ENCODE peak calls at places on chromosomes 11 and 22, in ten cellular contexts. R is PC-3, L is left ventricle myocardium inferior, K is esophagus squamous epithelium, G is pancreas, U is breast epithelium, Z is tibial artery, Y is tibial nerve, T is right atrium auricular region, A is fibroblast of lung. E is an unnamed sample.

GRCh38 chr11:34594603-34595002 is 26.3 kb upstream of the EHF start:
- DNase-seq in Y (no peak), U (no peak), L (no peak), G (no peak), R (peak), T (no peak), Z (no peak), K (no peak), A (no peak), E (no peak)

GRCh38 chr11:4890279-4890678 is 8.6 kb downstream of the OR51T1 start:
- DNase-seq in U (no peak), Y (no peak), T (no peak), Z (no peak), L (no peak), A (peak), R (no peak), K (no peak), G (no peak), E (no peak)

GRCh38 chr11:65425105-65425970 is 2.7 kb downstream of the NEAT1 start:
- DNase-seq in U (peak), Z (peak), Y (peak), T (peak), R (peak), L (peak), G (no peak), A (peak), K (no peak), E (no peak)

GRCh38 chr22:28989035-28989464 is 72.6 kb downstream of the C22orf31 start:
- DNase-seq in T (no peak), K (no peak), Y (no peak), G (no peak), R (peak), L (no peak), A (peak), U (no peak), Z (no peak), E (peak)

GRCh38 chr11:8671242-8671641 is 11.2 kb downstream of the TRIM66 start:
- DNase-seq in L (peak), A (peak), Y (peak), U (no peak), T (peak), K (no peak), R (peak), Z (peak), G (no peak), E (peak)

GRCh38 chr11:34558211-34558610 is 44.6 kb upstream of the ELF5 start:
- DNase-seq in U (no peak), Y (no peak), T (no peak), A (peak), K (no peak), G (no peak), L (no peak), R (peak), Z (no peak), E (no peak)

GRCh38 chr11:112297248-112297866 is 36.7 kb upstream of the PLET1 start:
- DNase-seq in T (no peak), L (no peak), G (no peak), U (no peak), K (no peak), Y (no peak), Z (no peak), A (no peak), R (no peak), E (no peak)

GRCh38 chr11:21465203-21465602 is 727.7 kb upstream of the ANO5 start:
- DNase-seq in Y (no peak), Z (no peak), L (no peak), G (no peak), K (no peak), T (no peak), U (no peak), A (no peak), R (no peak), E (no peak)

GRCh38 chr11:45646275-45646970 is 19.0 kb downstream of the CHST1 start:
- DNase-seq in Y (no peak), A (no peak), U (no peak), Z (no peak), K (no peak), T (no peak), G (no peak), R (peak), L (no peak), E (no peak)

GRCh38 chr22:18954941-18955571 is 19.0 kb upstream of the PRODH start:
- DNase-seq in A (no peak), L (no peak), G (peak), K (no peak), U (peak), Z (peak), T (no peak), R (no peak), Y (no peak), E (no peak)

GRCh38 chr11:96155627-96156378 is 187.2 kb downstream of the MAML2 start:
- DNase-seq in Y (peak), L (peak), K (no peak), Z (peak), A (peak), G (peak), R (peak), T (peak), U (no peak), E (no peak)

GRCh38 chr11:62889484-62890437 is 9.1 kb downstream of the SLC3A2 start:
- DNase-seq in R (peak), L (no peak), Y (no peak), A (no peak), G (no peak), U (no peak), Z (no peak), T (no peak), K (no peak), E (no peak)

GRCh38 chr11:59573216-59573615 is 42.4 kb downstream of the OSBP start:
- DNase-seq in A (peak), K (no peak), Z (no peak), Y (no peak), R (peak), L (no peak), T (no peak), U (no peak), G (no peak), E (no peak)

GRCh38 chr11:87359401-87359800 is 321.7 kb downstream of the TMEM135 start:
- DNase-seq in G (no peak), A (no peak), T (no peak), R (peak), Y (no peak), U (no peak), K (no peak), Z (no peak), L (no peak), E (no peak)

GRCh38 chr11:33773399-33774355 is 643 bp downstream of the FBXO3 start:
- DNase-seq in U (no peak), G (no peak), Y (no peak), Z (peak), A (peak), L (no peak), R (no peak), T (no peak), K (no peak), E (no peak)

GRCh38 chr11:83220279-83220678 is 26.8 kb downstream of the ANKRD42 start:
- DNase-seq in R (peak), K (no peak), T (no peak), L (no peak), U (no peak), A (peak), Y (no peak), Z (no peak), G (no peak), E (no peak)

GRCh38 chr22:21108379-21109115 is 62.8 kb downstream of the LRRC74B start:
- DNase-seq in Y (no peak), Z (no peak), R (peak), A (no peak), T (no peak), L (no peak), G (no peak), K (no peak), U (no peak), E (no peak)

GRCh38 chr22:17190702-17191101 is 28.5 kb downstream of the ADA2 start:
- DNase-seq in T (no peak), U (no peak), G (no peak), K (no peak), R (no peak), L (no peak), Z (no peak), Y (no peak), A (no peak), E (no peak)

GRCh38 chr11:34214961-34215805 is 109.8 kb downstream of the NAT10 start:
- DNase-seq in R (peak), U (no peak), G (no peak), Z (no peak), K (no peak), L (no peak), A (peak), Y (no peak), T (no peak), E (no peak)

GRCh38 chr11:77126861-77127673 is 979 bp upstream of the MYO7A start:
- DNase-seq in A (no peak), Z (no peak), K (no peak), U (no peak), Y (peak), L (peak), T (no peak), R (peak), G (peak), E (peak)

GRCh38 chr22:25853501-25853900 is 111.5 kb downstream of the MYO18B start:
- DNase-seq in L (no peak), T (no peak), Y (no peak), U (no peak), K (no peak), G (no peak), Z (no peak), R (no peak), A (no peak), E (no peak)

GRCh38 chr11:70028147-70028855 is 49.8 kb upstream of the ANO1 start:
- DNase-seq in L (no peak), Y (no peak), G (no peak), Z (no peak), U (no peak), A (no peak), R (no peak), T (no peak), K (no peak), E (no peak)

DNA sequence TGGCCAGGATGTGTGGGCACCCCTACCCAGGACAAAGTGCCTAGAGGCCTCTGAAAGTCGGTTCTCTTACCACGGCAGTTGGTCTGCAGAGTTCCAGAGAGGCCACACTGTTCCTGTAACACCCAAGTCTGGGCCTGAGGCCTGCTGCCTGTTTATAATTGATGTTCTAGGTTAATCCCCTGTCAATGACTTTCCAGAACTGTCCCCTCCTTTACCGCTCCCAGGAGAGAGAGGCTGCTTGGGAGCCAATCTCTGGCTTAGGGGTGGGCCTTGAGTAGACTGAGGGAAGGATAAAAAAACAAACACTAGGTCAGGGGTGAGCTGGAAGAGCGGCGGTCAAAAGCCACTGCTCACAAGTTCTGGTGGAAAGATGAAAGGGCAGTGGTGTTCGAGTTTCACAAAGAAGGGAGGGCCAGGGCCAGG is 50.4 kb downstream of the PC start:
- DNase-seq in K (no peak), G (no peak), T (no peak), U (no peak), Y (peak), L (no peak), A (no peak), R (no peak), Z (no peak), E (no peak)
- H3K4me3 ChIP-seq in K (no peak), G (no peak), T (no peak), U (no peak), Y (no peak), L (no peak), A (no peak), R (no peak), Z (no peak), E (no peak)

DNA sequence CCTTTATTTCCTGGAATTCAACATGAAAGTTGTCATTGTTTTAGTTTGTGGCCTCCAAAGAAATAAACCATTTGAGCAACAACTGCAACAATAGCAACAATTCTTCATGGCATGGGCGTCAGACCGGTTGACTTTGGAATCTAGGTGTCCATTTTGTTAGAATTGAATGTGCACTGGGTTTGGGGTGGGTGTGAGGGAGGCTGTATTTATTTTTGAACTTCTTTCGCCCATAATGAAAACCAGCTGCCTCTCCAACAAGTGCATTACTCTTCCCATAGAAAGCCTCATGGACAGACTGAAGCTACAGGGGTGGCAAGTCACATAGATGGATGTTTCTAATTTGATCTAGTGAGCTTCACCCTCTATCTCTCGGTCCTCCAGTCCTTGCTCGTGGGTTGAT is 85.4 kb downstream of the ADAMTS15 start:
- DNase-seq in L (no peak), T (no peak), A (no peak), U (no peak), G (no peak), K (no peak), Z (no peak), R (no peak), Y (no peak), E (no peak)
- H3K27ac ChIP-seq in L (no peak), T (no peak), A (no peak), U (peak), G (no peak), K (no peak), Z (no peak), R (no peak), Y (no peak), E (no peak)

GRCh38 chr22:45407793-45408192 is 5.6 kb downstream of the SMC1B start:
- DNase-seq in A (no peak), L (no peak), G (no peak), Z (no peak), K (no peak), R (no peak), Y (no peak), U (no peak), T (no peak), E (no peak)

GRCh38 chr22:45418770-45419138 is 5.3 kb downstream of the RIBC2 start:
- DNase-seq in K (no peak), U (no peak), Z (no peak), Y (no peak), L (no peak), G (no peak), T (no peak), R (no peak), A (no peak), E (no peak)

GRCh38 chr22:45418056-45418769 is 4.7 kb downstream of the RIBC2 start:
- DNase-seq in K (no peak), Z (no peak), L (no peak), Y (no peak), U (no peak), G (no peak), R (no peak), A (no peak), T (no peak), E (no peak)

GRCh38 chr22:45413368-45414211 is at the start of the genes RIBC2 and SMC1B:
- DNase-seq in L (peak), Z (peak), T (peak), G (peak), U (peak), K (no peak), Y (peak), A (peak), R (peak), E (peak)

GRCh38 chr22:45413013-45413367 is 409 bp downstream of the SMC1B start:
- DNase-seq in G (peak), L (no peak), K (no peak), Y (no peak), U (no peak), Z (no peak), T (no peak), R (no peak), A (no peak), E (no peak)
- H3K4me3 ChIP-seq in G (peak), L (peak), K (peak), Y (no peak), U (peak), Z (peak), T (no peak), R (no peak), A (no peak), E (no peak)

GRCh38 chr22:44372611-44373010 is 59.9 kb upstream of the SHISAL1 start:
- DNase-seq in K (no peak), T (no peak), A (no peak), G (no peak), Z (no peak), Y (no peak), R (no peak), U (no peak), L (no peak), E (no peak)

GRCh38 chr22:44373234-44373633 is 60.5 kb upstream of the SHISAL1 start:
- DNase-seq in K (no peak), A (no peak), Y (no peak), G (no peak), R (no peak), U (no peak), Z (no peak), L (no peak), T (no peak), E (no peak)

GRCh38 chr22:44378380-44378779 is 65.6 kb upstream of the SHISAL1 start:
- DNase-seq in L (no peak), T (no peak), A (no peak), G (no peak), R (no peak), K (no peak), Z (no peak), U (no peak), Y (no peak), E (no peak)

GRCh38 chr22:44371741-44372525 is 59.2 kb upstream of the SHISAL1 start:
- DNase-seq in A (no peak), Z (no peak), Y (no peak), T (no peak), U (no peak), K (no peak), G (no peak), L (peak), R (no peak), E (no peak)

GRCh38 chr22:44375451-44375850 is 62.7 kb upstream of the SHISAL1 start:
- DNase-seq in U (no peak), T (no peak), K (no peak), A (no peak), Z (no peak), L (no peak), Y (no peak), R (no peak), G (no peak), E (no peak)
- H3K27ac ChIP-seq in U (no peak), T (no peak), K (no peak), A (no peak), Z (no peak), L (no peak), Y (no peak), R (no peak), G (no peak), E (no peak)

DNA sequence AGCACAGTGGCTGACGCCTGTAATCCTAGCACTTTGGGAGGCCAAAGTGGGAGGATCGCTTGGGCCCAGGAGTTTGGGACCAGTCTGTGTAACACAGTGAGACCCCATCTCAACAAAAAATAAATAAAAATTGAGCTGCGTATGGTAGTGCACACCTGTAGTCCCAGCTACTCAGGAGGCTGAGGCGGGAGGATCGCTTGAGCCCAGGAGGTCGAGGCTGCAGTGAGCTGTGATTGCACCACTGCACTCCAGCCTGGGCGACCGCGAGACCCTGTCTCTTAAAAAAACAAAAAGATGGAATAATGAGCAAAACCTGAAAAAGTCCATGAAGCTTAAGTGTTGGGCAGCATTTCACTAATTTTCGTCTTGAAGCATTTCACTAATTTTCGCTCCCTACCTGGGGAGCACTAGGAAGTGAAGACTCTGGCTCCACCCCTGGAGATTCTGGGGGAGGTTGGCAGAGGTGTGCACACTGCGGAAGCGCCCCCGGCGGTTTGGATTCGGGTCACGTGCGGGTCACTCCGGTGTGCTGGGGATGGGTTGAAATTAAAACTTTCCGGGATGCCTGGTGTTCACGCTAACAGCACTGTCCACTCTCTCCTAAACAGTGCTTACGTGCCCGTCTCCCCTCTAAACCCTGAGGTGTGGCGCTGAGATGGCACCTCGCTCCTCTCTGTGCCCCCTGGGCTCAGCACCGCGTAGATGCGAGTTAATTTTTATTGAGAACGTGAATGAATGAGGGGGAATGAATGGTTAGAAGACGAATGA is 905 bp upstream of the NAA40 start:
- DNase-seq in T (no peak), R (peak), U (no peak), K (no peak), A (no peak), Y (no peak), L (no peak), Z (no peak), G (no peak), E (no peak)
- H3K4me3 ChIP-seq in T (peak), R (peak), U (peak), K (peak), A (peak), Y (peak), L (peak), Z (peak), G (peak), E (peak)

GRCh38 chr22:31445642-31446041 is 44.0 kb downstream of the EIF4ENIF1 start:
- DNase-seq in R (no peak), A (no peak), L (no peak), G (no peak), U (no peak), T (no peak), Y (no peak), K (no peak), Z (no peak), E (no peak)

GRCh38 chr22:31440681-31441080 is 41.3 kb downstream of the DRG1 start:
- DNase-seq in A (no peak), G (no peak), Y (no peak), U (no peak), R (no peak), T (no peak), Z (no peak), K (no peak), L (no peak), E (no peak)

GRCh38 chr22:31441652-31442051 is 42.2 kb downstream of the DRG1 start:
- DNase-seq in A (no peak), Z (no peak), T (no peak), U (no peak), L (no peak), Y (no peak), K (no peak), G (no peak), R (no peak), E (no peak)

GRCh38 chr22:31443516-31443915 is 44.1 kb downstream of the DRG1 start:
- DNase-seq in K (no peak), Y (no peak), Z (no peak), G (no peak), R (no peak), L (no peak), T (no peak), A (no peak), U (no peak), E (no peak)

DNA sequence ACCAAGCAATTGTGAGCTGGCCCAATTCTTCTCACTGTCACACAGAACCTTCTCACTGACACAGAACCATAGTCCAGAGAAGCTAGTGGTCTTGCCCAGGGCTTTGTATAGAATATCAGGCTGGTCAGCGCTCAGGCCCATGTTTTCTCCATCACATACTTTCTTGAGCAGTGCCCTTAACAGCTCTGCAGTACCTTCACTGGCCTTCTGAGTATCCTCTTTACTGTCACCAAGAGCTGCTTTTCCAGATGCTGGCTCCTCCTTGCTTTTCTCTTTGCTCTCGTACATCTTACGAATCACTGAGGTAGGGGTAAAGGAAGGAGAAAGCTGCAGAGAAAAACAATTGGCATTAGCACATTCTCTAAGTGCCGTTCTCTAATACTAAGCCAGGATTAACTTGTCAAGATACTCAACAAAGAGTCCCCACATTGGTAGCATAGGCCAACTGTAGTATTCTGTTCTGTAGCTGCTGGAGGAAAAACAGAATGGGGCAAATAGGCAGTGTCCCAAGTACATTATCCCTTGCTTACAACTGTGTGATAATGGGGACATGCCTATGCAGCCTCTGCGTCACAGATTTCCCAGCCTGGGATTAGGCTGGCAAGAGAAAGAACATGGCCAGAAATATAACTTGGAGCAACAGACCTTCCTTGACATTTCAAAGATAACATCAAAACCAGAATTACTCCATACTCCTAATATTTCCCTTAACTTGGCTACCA is 43.5 kb downstream of the DRG1 start:
- DNase-seq in A (no peak), U (no peak), T (no peak), Y (no peak), L (no peak), K (no peak), R (no peak), G (no peak), Z (no peak), E (no peak)
- H3K27ac ChIP-seq in A (no peak), U (no peak), T (peak), Y (no peak), L (peak), K (peak), R (no peak), G (no peak), Z (no peak), E (no peak)